ENCODE peak calls at places on chromosomes 1 and 21, in ten cellular contexts. W, M, A, R, Q, C, E, V, N and L are unnamed samples.

GRCh38 chr21:17612023-17612564 is 607 bp downstream of the BTG3 start:
- DNase-seq in N (peak), E (peak), M (peak), C (peak), W (peak), V (peak), A (peak), R (peak), Q (peak), L (no peak)

GRCh38 chr1:178633068-178633467 is 92.0 kb upstream of the RALGPS2 start:
- DNase-seq in W (no peak), A (no peak), C (no peak), R (peak), E (no peak), M (no peak), Q (no peak), N (no peak), V (peak), L (no peak)

GRCh38 chr1:63773815-63774616 is at the start of gene ROR1:
- DNase-seq in E (peak), R (peak), N (peak), M (no peak), C (peak), V (peak), A (peak), Q (peak), W (peak), L (peak)

GRCh38 chr1:113928950-113929749 is at the start of gene HIPK1:
- DNase-seq in E (peak), V (peak), N (peak), W (peak), C (peak), A (peak), Q (peak), M (no peak), R (peak), L (peak)

GRCh38 chr1:52976183-52977035 is 49.3 kb downstream of the SCP2 start:
- DNase-seq in M (no peak), V (peak), C (peak), W (no peak), R (no peak), A (no peak), N (no peak), E (no peak), Q (no peak), L (no peak)

GRCh38 chr1:91007827-91008226 is 14.0 kb downstream of the ZNF644 start:
- DNase-seq in Q (no peak), E (no peak), V (no peak), W (no peak), A (no peak), R (no peak), C (no peak), N (no peak), M (no peak), L (no peak)

GRCh38 chr1:36300526-36300925 is 5.6 kb upstream of the SH3D21 start:
- DNase-seq in M (no peak), A (no peak), R (peak), C (no peak), V (no peak), Q (no peak), N (peak), E (no peak), W (no peak), L (no peak)

GRCh38 chr1:114458208-114458777 is 52.7 kb downstream of the TRIM33 start:
- DNase-seq in E (no peak), M (peak), R (peak), Q (no peak), C (peak), W (peak), A (no peak), N (no peak), V (peak), L (no peak)

DNA sequence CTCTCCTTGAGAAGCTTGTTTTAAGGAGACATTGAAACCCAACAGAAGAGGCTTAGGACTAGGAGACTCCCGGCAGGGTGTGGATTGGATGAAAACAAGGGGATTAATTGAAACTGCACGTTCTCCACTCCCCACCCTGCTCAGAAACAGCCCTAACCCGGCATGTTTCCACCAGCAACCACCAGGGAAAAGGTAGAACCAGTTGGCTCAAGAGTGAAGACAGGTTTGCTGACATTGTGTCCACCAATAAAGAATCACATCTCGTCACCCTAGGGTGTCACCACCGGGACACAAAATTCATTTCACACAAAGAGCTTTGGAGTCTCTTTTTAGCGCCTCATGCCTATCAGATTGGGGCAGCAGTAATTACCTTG is 20.4 kb upstream of the ATF3 start:
- DNase-seq in E (no peak), W (no peak), V (no peak), Q (no peak), N (no peak), M (no peak), C (no peak), R (no peak), A (no peak), L (no peak)
- TF ChIP-seq CTCF in E (no peak), W (no peak), V (no peak), Q (no peak), N (no peak), M (no peak), C (no peak), R (no peak), A (no peak), L (no peak)

DNA sequence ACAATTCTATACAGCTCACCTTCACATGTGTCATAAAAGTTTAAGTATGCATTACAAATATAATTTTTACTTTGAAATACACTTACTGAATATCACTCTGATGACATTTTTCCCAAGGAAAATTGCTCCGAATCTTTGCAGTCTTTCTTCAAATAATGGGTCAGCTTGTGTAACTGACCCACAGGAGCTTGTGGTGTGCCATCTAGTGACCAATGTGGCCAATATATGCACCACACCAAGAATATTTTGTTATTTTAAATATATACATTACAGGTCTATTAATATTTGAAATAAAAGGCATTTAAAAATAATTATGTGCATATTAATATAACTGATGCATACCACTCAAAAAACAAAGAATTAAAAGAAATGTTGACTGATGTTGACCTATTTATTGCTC is 271.4 kb downstream of the TBX15 start:
- DNase-seq in W (peak), E (no peak), N (no peak), Q (no peak), V (no peak), R (no peak), A (no peak), C (peak), M (no peak), L (no peak)
- TF ChIP-seq CTCF in W (no peak), E (peak), N (no peak), Q (peak), V (no peak), R (peak), A (peak), C (no peak), M (peak), L (no peak)

GRCh38 chr1:17545354-17545753 is 5.9 kb downstream of the ARHGEF10L start:
- DNase-seq in C (no peak), M (no peak), N (no peak), V (peak), W (peak), A (no peak), E (no peak), R (peak), Q (no peak), L (no peak)
- TF ChIP-seq CTCF in C (no peak), M (no peak), N (no peak), V (no peak), W (no peak), A (no peak), E (no peak), R (no peak), Q (no peak), L (no peak)

GRCh38 chr1:8026153-8026975 is at the start of gene ERRFI1:
- DNase-seq in E (peak), V (peak), W (peak), R (peak), N (peak), Q (peak), A (peak), M (no peak), C (peak), L (peak)
- TF ChIP-seq CTCF in E (no peak), V (no peak), W (no peak), R (no peak), N (no peak), Q (no peak), A (no peak), M (no peak), C (no peak), L (no peak)

GRCh38 chr1:16294219-16295212 is 57.5 kb upstream of the CPLANE2 start:
- DNase-seq in Q (no peak), A (no peak), V (no peak), E (no peak), N (no peak), M (no peak), W (no peak), C (no peak), R (no peak), L (no peak)

GRCh38 chr1:16286122-16286521 is 49.1 kb upstream of the CPLANE2 start:
- DNase-seq in A (no peak), N (no peak), M (no peak), Q (no peak), R (no peak), V (no peak), W (no peak), E (no peak), C (no peak), L (no peak)

GRCh38 chr1:16293568-16293967 is 56.6 kb upstream of the CPLANE2 start:
- DNase-seq in M (no peak), R (no peak), C (peak), V (no peak), W (no peak), A (no peak), E (no peak), N (no peak), Q (no peak), L (no peak)

GRCh38 chr1:16292739-16293138 is 55.8 kb upstream of the CPLANE2 start:
- DNase-seq in W (no peak), V (no peak), Q (no peak), A (no peak), M (no peak), E (no peak), C (no peak), R (no peak), N (no peak), L (no peak)

DNA sequence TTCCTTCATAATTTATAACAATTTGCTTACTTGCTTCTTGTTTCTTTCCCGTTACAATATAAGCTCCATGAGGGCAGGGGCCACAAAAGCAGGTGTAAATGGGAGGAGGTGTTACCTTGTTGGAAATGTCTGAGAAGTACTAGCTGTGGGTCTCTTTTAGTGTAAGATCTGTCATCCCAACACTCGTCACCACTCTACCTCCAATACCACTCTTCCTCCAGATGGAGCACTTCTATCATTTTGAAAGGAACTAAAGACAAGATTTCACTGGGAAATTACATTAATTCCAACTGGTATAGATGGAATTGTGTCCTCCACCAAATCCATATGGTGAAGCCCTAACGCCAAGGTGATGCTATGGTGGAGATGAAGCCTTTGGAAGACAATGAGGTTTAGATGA is 53.0 kb upstream of the CPLANE2 start:
- DNase-seq in V (no peak), A (no peak), N (no peak), W (no peak), E (no peak), M (no peak), C (no peak), R (no peak), Q (no peak), L (no peak)
- TF ChIP-seq CTCF in V (no peak), A (no peak), N (no peak), W (peak), E (no peak), M (peak), C (no peak), R (peak), Q (no peak), L (no peak)